ENCODE peak calls at places on chromosomes 12 and 14, in seven cellular contexts. G, N, F, Q, S, C and W are unnamed samples.

GRCh38 chr12:30138483-30138882 is 354.7 kb upstream of the TMTC1 start:
- DNase-seq in F (no peak), Q (no peak), N (no peak), C (no peak), S (no peak), G (no peak), W (no peak)

GRCh38 chr14:105087308-105087962 is 22.2 kb upstream of the GPR132 start:
- DNase-seq in C (peak), F (no peak), S (no peak), N (peak), G (peak), Q (peak), W (peak)

GRCh38 chr12:6554168-6554989 is 1.5 kb downstream of the IFFO1 start:
- DNase-seq in F (peak), C (peak), N (no peak), G (peak), S (no peak), Q (peak), W (peak)

GRCh38 chr14:33279865-33280264 is 341.2 kb downstream of the NPAS3 start:
- DNase-seq in S (no peak), Q (no peak), F (no peak), N (no peak), C (no peak), G (no peak), W (no peak)

GRCh38 chr12:124413401-124413800 is 118.5 kb downstream of the RFLNA start:
- DNase-seq in G (no peak), N (no peak), Q (no peak), F (no peak), C (no peak), S (no peak), W (no peak)

GRCh38 chr14:43143106-43143505 is 1364.0 kb downstream of the FSCB start:
- DNase-seq in S (no peak), N (no peak), Q (no peak), C (no peak), G (no peak), F (no peak), W (no peak)

GRCh38 chr14:69487771-69488170 is 3.2 kb downstream of the PLEKHD1 start:
- DNase-seq in N (no peak), C (no peak), Q (no peak), S (no peak), F (no peak), G (no peak), W (no peak)

GRCh38 chr14:29930283-29930682 is 2.6 kb upstream of the PRKD1 start:
- DNase-seq in S (no peak), N (no peak), C (no peak), F (no peak), Q (no peak), G (no peak), W (no peak)

GRCh38 chr12:91575631-91576030 is 393.0 kb upstream of the DCN start:
- DNase-seq in F (no peak), N (no peak), C (no peak), S (no peak), G (no peak), Q (no peak), W (no peak)

GRCh38 chr14:20332386-20332945 is 613 bp downstream of the CCNB1IP1 start:
- DNase-seq in G (no peak), Q (no peak), C (no peak), S (no peak), F (no peak), N (no peak), W (no peak)

GRCh38 chr12:58765653-58766554 is 154.4 kb downstream of the LRIG3 start:
- DNase-seq in Q (no peak), C (no peak), S (no peak), N (no peak), G (no peak), F (no peak), W (no peak)

GRCh38 chr12:131195796-131196195 is 242.1 kb downstream of the ADGRD1 start:
- DNase-seq in G (no peak), S (no peak), F (no peak), N (no peak), C (no peak), Q (no peak), W (no peak)

GRCh38 chr14:89455412-89455811 is 38.4 kb upstream of the FOXN3 start:
- DNase-seq in S (no peak), Q (peak), C (no peak), G (peak), N (no peak), F (no peak), W (peak)

GRCh38 chr12:76080729-76081415 is 3.6 kb downstream of the NAP1L1 start:
- DNase-seq in C (peak), Q (no peak), S (no peak), F (no peak), G (no peak), N (no peak), W (no peak)

GRCh38 chr14:99534863-99535262 is 53.7 kb downstream of the CCNK start:
- DNase-seq in S (no peak), F (no peak), N (no peak), C (no peak), Q (no peak), G (no peak), W (peak)

GRCh38 chr14:24145700-24146621 is at the start of gene PSME2:
- DNase-seq in Q (no peak), N (no peak), C (peak), S (no peak), G (no peak), F (no peak), W (no peak)

GRCh38 chr14:57388072-57388471 is 2.3 kb upstream of the NAA30 start:
- DNase-seq in N (no peak), Q (no peak), S (no peak), G (no peak), C (no peak), F (no peak), W (no peak)

GRCh38 chr12:79326225-79326624 is 364.5 kb downstream of the PAWR start:
- DNase-seq in F (no peak), S (no peak), C (no peak), G (no peak), Q (no peak), N (no peak), W (no peak)

GRCh38 chr12:114949081-114949480 is 265.1 kb upstream of the TBX3 start:
- DNase-seq in G (no peak), S (no peak), F (no peak), C (no peak), N (no peak), Q (no peak), W (no peak)

GRCh38 chr12:19230896-19231295 is 101.4 kb downstream of the PLEKHA5 start:
- DNase-seq in Q (no peak), F (no peak), G (no peak), N (no peak), S (no peak), C (no peak), W (no peak)

GRCh38 chr12:20624718-20625117 is 70.4 kb upstream of the SLCO1C1 start:
- DNase-seq in S (no peak), F (no peak), G (no peak), N (no peak), C (no peak), Q (no peak), W (no peak)

GRCh38 chr14:52121441-52121840 is 52.6 kb upstream of the NID2 start:
- DNase-seq in Q (no peak), G (no peak), C (no peak), N (no peak), S (no peak), F (no peak), W (no peak)

GRCh38 chr14:56002876-56003625 is 115.2 kb upstream of the PELI2 start:
- DNase-seq in N (no peak), S (peak), C (no peak), F (no peak), Q (no peak), G (no peak), W (no peak)

GRCh38 chr14:78071016-78071549 is 99.1 kb upstream of the NRXN3 start:
- DNase-seq in N (no peak), C (no peak), F (no peak), S (no peak), Q (no peak), G (no peak), W (no peak)

GRCh38 chr12:65631621-65632111 is 192.6 kb upstream of the HMGA2 start:
- DNase-seq in C (peak), N (no peak), F (no peak), S (no peak), G (no peak), Q (no peak), W (no peak)

GRCh38 chr14:91410781-91411536 is 6.7 kb downstream of the CCDC88C start:
- DNase-seq in F (no peak), N (no peak), C (no peak), S (no peak), G (no peak), Q (no peak), W (peak)

GRCh38 chr12:19760611-19761010 is 321.3 kb downstream of the AEBP2 start:
- DNase-seq in N (no peak), S (no peak), G (no peak), F (no peak), C (no peak), Q (no peak), W (no peak)

GRCh38 chr12:50923361-50924130 is 28.8 kb upstream of the HIGD1C start:
- DNase-seq in C (no peak), G (no peak), N (no peak), S (no peak), Q (no peak), F (no peak), W (no peak)

GRCh38 chr12:79997115-79997805 is 62.4 kb upstream of the PPP1R12A start:
- DNase-seq in F (no peak), N (no peak), C (no peak), Q (no peak), S (peak), G (no peak), W (no peak)

DNA sequence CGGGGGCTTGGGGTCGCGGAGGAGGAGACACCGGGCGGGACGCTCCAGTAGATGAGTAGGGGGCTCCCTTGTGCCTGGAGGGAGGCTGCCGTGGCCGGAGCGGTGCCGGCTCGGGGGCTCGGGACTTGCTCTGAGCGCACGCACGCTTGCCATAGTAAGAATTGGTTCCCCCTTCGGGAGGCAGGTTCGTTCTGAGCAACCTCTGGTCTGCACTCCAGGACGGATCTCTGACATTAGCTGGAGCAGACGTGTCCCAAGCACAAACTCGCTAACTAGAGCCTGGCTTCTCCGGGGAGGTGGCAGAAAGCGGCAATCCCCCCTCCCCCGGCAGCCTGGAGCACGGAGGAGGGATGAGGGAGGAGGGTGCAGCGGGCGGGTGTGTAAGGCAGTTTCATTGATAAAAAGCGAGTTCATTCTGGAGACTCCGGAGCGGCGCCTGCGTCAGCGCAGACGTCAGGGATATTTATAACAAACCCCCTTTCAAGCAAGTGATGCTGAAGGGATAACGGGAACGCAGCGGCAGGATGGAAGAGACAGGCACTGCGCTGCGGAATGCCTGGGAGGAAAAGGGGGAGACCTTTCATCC is 618 bp downstream of the FOS start:
- DNase-seq in S (no peak), G (peak), F (peak), C (no peak), N (no peak), Q (no peak), W (peak)
- TF ChIP-seq EP300 in S (no peak), G (peak), F (peak), C (no peak), N (peak), Q (peak), W (peak)

DNA sequence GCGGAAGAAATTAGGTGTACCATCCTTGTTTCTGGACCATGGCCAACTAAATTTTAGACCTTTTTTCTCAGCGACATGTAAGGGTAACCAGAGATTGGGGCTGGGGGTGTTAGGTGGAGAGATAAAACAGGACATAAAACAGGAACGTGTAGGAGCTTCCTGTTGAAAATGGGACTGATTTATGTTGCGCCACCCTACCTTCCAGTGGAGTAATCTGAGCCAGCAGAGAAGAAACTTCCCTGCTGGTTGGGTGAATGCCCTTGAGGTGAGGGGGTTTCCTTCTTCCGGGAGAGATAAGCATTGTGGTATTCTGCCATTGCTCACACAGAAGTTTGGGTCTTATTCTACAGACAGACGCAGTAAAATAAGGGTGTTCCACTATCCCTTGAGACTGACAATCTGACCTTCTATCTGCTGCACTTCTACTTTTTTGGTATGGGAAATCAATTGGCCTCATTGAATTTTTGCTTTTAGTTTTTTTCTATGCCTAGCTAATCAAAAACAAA is 417.6 kb downstream of the PCNX1 start:
- DNase-seq in C (no peak), Q (no peak), F (no peak), G (no peak), N (no peak), S (peak), W (no peak)
- TF ChIP-seq POLR2A in C (no peak), Q (no peak), F (no peak), G (no peak), N (no peak), S (peak), W (no peak)

GRCh38 chr12:47949441-47950341 is 13.7 kb upstream of the TMEM106C start:
- DNase-seq in Q (peak), C (peak), G (peak), F (peak), N (peak), S (no peak), W (peak)
- TF ChIP-seq EP300 in Q (no peak), C (no peak), G (no peak), F (no peak), N (no peak), S (no peak), W (no peak)

GRCh38 chr14:102819176-102819628 is 42.0 kb downstream of the TRAF3 start:
- DNase-seq in G (no peak), Q (peak), N (no peak), C (no peak), F (no peak), S (peak), W (no peak)
- TF ChIP-seq POLR2A in G (no peak), Q (no peak), N (no peak), C (no peak), F (no peak), S (peak), W (no peak)